ENCODE peak calls at places on chromosome 1, in four cellular contexts. W is fibroblast of lung, U is endodermal cell, Z is psoas muscle. G is an unnamed sample.

GRCh38 chr1:107547363-107548155 is 406.7 kb downstream of the NTNG1 start:
- DNase-seq in W (peak), U (no peak), Z (no peak), G (peak)

GRCh38 chr1:27103498-27103897 is 51.4 kb downstream of the SLC9A1 start:
- DNase-seq in W (no peak), U (no peak), Z (no peak), G (no peak)

GRCh38 chr1:26862781-26863676 is at the start of gene SFN:
- DNase-seq in W (no peak), U (peak), Z (no peak), G (no peak)

GRCh38 chr1:205248793-205249601 is 21.3 kb downstream of the TMCC2 start:
- DNase-seq in W (peak), U (no peak), Z (peak), G (no peak)

GRCh38 chr1:69475021-69475420 is 92.7 kb upstream of the LRRC7 start:
- DNase-seq in W (peak), U (no peak), Z (no peak), G (no peak)

GRCh38 chr1:23100074-23100748 is 68.4 kb downstream of the LUZP1 start:
- DNase-seq in W (peak), U (no peak), Z (no peak), G (peak)

GRCh38 chr1:227918736-227919135 is 29.0 kb downstream of the WNT9A start:
- DNase-seq in W (no peak), U (no peak), Z (peak), G (no peak)

GRCh38 chr1:15777913-15778707 is 19.5 kb downstream of the FBLIM1 start:
- DNase-seq in W (no peak), U (no peak), Z (no peak), G (no peak)

GRCh38 chr1:155062702-155063411 is 683 bp upstream of the EFNA4 start:
- DNase-seq in W (peak), U (peak), Z (no peak), G (no peak)

GRCh38 chr1:11654571-11655262 is at the start of gene FBXO44:
- DNase-seq in W (no peak), U (peak), Z (peak), G (no peak)

GRCh38 chr1:41046347-41046775 is 24.8 kb upstream of the SLFNL1 start:
- DNase-seq in W (no peak), U (no peak), Z (no peak), G (no peak)

GRCh38 chr1:160407819-160408801 is 7.7 kb downstream of the VANGL2 start:
- DNase-seq in W (peak), U (peak), Z (no peak), G (no peak)

GRCh38 chr1:200367841-200368534 is 41.8 kb downstream of the ZNF281 start:
- DNase-seq in W (peak), U (peak), Z (no peak), G (peak)

GRCh38 chr1:36083635-36084501 is at the start of gene TEKT2:
- DNase-seq in W (no peak), U (peak), Z (no peak), G (no peak)

GRCh38 chr1:209123601-209124000 is 459.9 kb upstream of the CAMK1G start:
- DNase-seq in W (no peak), U (no peak), Z (no peak), G (no peak)
- H3K4me3 ChIP-seq in W (no peak), U (no peak), Z (no peak), G (no peak)

GRCh38 chr1:84502892-84503291 is 3.3 kb upstream of the SPATA1 start:
- DNase-seq in W (no peak), U (no peak), Z (no peak), G (no peak)

GRCh38 chr1:84506729-84507453 is 510 bp upstream of the GNG5 start:
- DNase-seq in W (no peak), U (no peak), Z (no peak), G (no peak)

GRCh38 chr1:84506002-84506728 is at the start of the genes GNG5 and SPATA1:
- DNase-seq in W (peak), U (peak), Z (peak), G (peak)

GRCh38 chr1:84505167-84506001 is 802 bp upstream of the SPATA1 start:
- DNase-seq in W (peak), U (no peak), Z (peak), G (no peak)

DNA sequence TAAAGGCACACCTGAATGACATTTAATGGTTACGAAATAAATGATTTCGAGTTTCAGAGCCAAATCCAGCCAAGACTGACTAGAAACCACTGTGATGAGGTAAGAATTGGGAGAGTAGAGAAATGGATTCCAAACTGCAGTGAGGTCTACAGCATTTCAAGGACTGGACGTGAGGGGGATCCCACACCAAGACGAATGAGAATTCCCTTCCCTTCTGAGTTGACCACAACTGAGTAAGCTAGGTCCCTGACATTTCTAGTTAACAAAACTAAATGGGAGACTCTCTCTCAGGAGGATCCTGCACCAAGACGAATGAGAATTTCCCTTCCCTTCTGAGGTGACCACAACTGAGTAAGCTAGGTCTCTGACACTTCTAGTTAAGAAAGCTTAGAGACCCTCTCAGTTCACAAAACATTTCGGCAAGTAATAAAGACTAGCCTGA is 1.6 kb upstream of the SPATA1 start:
- DNase-seq in W (peak), U (no peak), Z (no peak), G (peak)
- TF ChIP-seq CTCF in W (peak), U (peak), Z (no peak), G (peak)

GRCh38 chr1:234458352-234459027 is 20.5 kb downstream of the TARBP1 start:
- DNase-seq in W (no peak), U (no peak), Z (no peak), G (no peak)
- H3K4me3 ChIP-seq in W (no peak), U (no peak), Z (no peak), G (no peak)

DNA sequence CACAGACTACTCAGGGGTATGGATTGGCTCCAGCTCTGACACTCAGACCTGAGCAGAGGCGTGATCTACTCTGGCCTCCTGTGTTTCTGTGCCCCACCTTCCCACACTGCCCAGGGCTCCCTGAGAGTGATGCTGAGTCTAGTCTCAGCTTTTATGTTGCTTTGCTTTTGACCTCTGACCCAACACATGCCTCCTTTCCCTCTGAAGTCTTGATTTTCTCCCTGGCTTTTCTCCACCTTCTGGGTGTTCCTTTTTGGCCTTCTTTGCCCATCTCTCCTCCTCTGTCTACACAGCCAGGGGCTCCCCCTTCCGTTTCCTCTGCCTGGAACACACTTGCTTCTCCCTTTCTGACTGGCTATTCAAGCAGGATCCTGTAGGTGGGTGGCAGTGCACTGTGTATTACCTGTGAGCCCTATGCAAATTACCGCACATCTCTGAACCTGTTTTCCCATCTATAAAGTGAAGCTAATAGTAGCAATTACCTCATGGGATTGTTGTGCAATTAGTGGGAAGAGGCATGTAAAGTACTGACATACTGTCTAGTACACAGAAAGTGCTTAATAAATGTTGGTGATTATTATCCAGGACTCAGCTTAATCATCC is 13.7 kb upstream of the MEX3A start:
- DNase-seq in W (no peak), U (peak), Z (no peak), G (peak)
- TF ChIP-seq CTCF in W (no peak), U (no peak), Z (no peak), G (no peak)

GRCh38 chr1:54338479-54338878 is 67.7 kb downstream of the SSBP3 start:
- DNase-seq in W (no peak), U (no peak), Z (no peak), G (no peak)
- H3K4me3 ChIP-seq in W (no peak), U (no peak), Z (no peak), G (no peak)

DNA sequence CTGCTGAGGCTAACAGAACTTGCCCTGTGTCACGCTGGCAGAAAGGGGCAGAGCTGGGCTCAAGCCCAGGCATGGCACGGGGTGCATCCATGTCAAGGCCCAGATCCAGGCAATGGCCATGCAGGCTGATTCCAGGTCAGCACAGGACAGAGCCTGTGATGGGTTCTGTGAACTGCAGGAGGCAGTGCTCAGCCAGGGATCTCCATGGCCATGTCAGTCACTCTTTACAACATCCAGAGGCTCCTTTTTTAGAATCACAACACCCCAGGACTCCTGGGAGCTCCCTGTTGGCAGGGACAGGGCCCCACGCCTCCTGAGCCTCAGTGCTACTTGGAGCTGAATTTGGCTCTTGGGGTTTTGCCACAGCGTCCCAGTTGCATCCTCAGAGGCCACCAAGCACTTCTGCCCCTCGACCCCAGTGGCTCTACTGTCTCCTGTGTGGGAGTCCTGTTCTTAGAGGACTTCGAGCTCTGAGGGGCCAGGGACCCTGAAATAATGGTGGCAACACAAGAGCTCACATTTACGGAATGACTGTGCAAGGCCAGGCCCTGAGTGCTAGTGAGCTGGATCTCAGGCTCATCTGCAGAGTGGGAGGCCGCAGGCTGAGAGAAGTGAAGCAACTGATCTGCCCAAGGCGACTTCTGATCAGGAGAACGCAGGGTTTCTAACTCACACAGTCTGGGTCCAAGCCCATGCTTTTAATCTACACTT is 211.5 kb downstream of the TRABD2B start:
- DNase-seq in W (no peak), U (peak), Z (peak), G (no peak)
- TF ChIP-seq CTCF in W (no peak), U (peak), Z (peak), G (no peak)

G was measured in foreskin fibroblast.